ENCODE peak calls at places on chromosomes 11 and 22, in four cellular contexts. W is A549, K is PC-3, F is cardiac fibroblast. A is an unnamed sample.

GRCh38 chr22:44667829-44668189 is 34.2 kb upstream of the PRR5 start:
- DNase-seq in K (no peak), W (no peak), F (no peak), A (peak; percentile 43)

GRCh38 chr11:75223954-75224643 is 16.5 kb upstream of the TPBGL start:
- DNase-seq in F (no peak), W (peak; percentile 29), K (peak; percentile 44), A (no peak)

GRCh38 chr22:50276143-50276542 is 6.0 kb upstream of the MAPK11 start:
- DNase-seq in K (peak; percentile 16), W (no peak), F (peak; percentile 75), A (peak; percentile 9)

GRCh38 chr11:66762088-66762487 is 33.1 kb upstream of the SPTBN2 start:
- DNase-seq in K (no peak), F (no peak), W (no peak), A (no peak)

GRCh38 chr11:92384807-92385206 is 160.2 kb downstream of the FAT3 start:
- DNase-seq in W (no peak), K (no peak), F (peak; percentile 2), A (no peak)

GRCh38 chr22:37843746-37844089 is 416 bp downstream of the ANKRD54 start:
- DNase-seq in F (no peak), K (peak; percentile 25), W (no peak), A (peak; percentile 34)

GRCh38 chr22:29524440-29525191 is 28.9 kb downstream of the THOC5 start:
- DNase-seq in K (peak; percentile 26), W (peak; percentile 28), F (peak; percentile 32), A (no peak)

GRCh38 chr22:31911565-31912401 is 32.6 kb upstream of the YWHAH start:
- DNase-seq in F (no peak), K (no peak), W (no peak), A (no peak)

GRCh38 chr11:13384837-13385417 is 78.1 kb downstream of the BTBD10 start:
- DNase-seq in F (peak; percentile 73), K (peak; percentile 52), W (peak; percentile 52), A (no peak)

GRCh38 chr11:40338739-40339138 is 1120.7 kb downstream of the LRRC4C start:
- DNase-seq in W (no peak), K (peak; percentile 31), F (peak; percentile 20), A (no peak)

GRCh38 chr11:126313826-126314225 is 10.0 kb downstream of the DCPS start:
- DNase-seq in W (no peak), F (no peak), K (no peak), A (no peak)

GRCh38 chr11:131665344-131665968 is 295.0 kb downstream of the NTM start:
- DNase-seq in F (no peak), K (no peak), W (no peak), A (no peak)

GRCh38 chr11:117445097-117445658 is 117.5 kb downstream of the CEP164 start:
- DNase-seq in F (peak; percentile 6), W (no peak), K (no peak), A (no peak)

GRCh38 chr11:12489246-12489772 is 111.9 kb downstream of the PARVA start:
- DNase-seq in K (no peak), W (no peak), F (no peak), A (no peak)

GRCh38 chr22:35212996-35213395 is 44.3 kb upstream of the HMGXB4 start:
- DNase-seq in F (no peak), K (no peak), W (no peak), A (no peak)

GRCh38 chr11:19597876-19598275 is 114.8 kb upstream of the NAV2 start:
- DNase-seq in F (no peak), W (no peak), K (no peak), A (no peak)

GRCh38 chr11:125756050-125756449 is 10.0 kb downstream of the PATE1 start:
- DNase-seq in F (no peak), W (no peak), K (no peak), A (no peak)

GRCh38 chr11:38517991-38518390 is 1920.0 kb upstream of the RAG2 start:
- DNase-seq in F (no peak), W (no peak), K (no peak), A (no peak)

GRCh38 chr11:121035823-121036222 is 11.9 kb downstream of the TBCEL start:
- DNase-seq in F (peak; percentile 26), K (no peak), W (no peak), A (no peak)

GRCh38 chr22:49301398-49302149 is 526.1 kb downstream of the BRD1 start:
- DNase-seq in K (no peak), W (no peak), F (no peak), A (no peak)

GRCh38 chr11:69171476-69171875 is 15.7 kb downstream of the SMIM38 start:
- DNase-seq in K (no peak), F (no peak), W (no peak), A (no peak)

GRCh38 chr22:47394504-47395440 is 632.3 kb downstream of the TBC1D22A start:
- DNase-seq in F (no peak), W (no peak), K (no peak), A (no peak)

GRCh38 chr11:96324912-96325311 is 18.1 kb downstream of the MAML2 start:
- DNase-seq in F (peak; percentile 81), W (no peak), K (peak; percentile 66), A (no peak)

GRCh38 chr11:1820463-1821325 is 14.1 kb upstream of the SYT8 start:
- DNase-seq in W (no peak), K (peak; percentile 43), F (peak; percentile 73), A (no peak)

GRCh38 chr11:12266943-12267342 is 110.4 kb upstream of the PARVA start:
- DNase-seq in F (no peak), K (no peak), W (no peak), A (no peak)

GRCh38 chr22:29973269-29973668 is 90.3 kb downstream of the MTMR3 start:
- DNase-seq in W (no peak), K (no peak), F (peak; percentile 9), A (no peak)

GRCh38 chr22:44019846-44020245 is 4.3 kb upstream of the PARVB start:
- DNase-seq in K (no peak), F (no peak), W (no peak), A (no peak)

GRCh38 chr11:10375280-10376048 is 70.6 kb downstream of the ADM start:
- DNase-seq in W (no peak), K (peak; percentile 93), F (peak; percentile 81), A (no peak)

GRCh38 chr11:17739945-17740338 is 5.4 kb downstream of the KCNC1 start:
- DNase-seq in W (no peak), K (no peak), F (no peak), A (no peak)

GRCh38 chr11:10633261-10633660 is 60.3 kb downstream of the IRAG1 start:
- DNase-seq in F (no peak), W (no peak), K (peak; percentile 56), A (no peak)

GRCh38 chr11:106540001-106540400 is 462.5 kb downstream of the AASDHPPT start:
- DNase-seq in K (no peak), W (no peak), F (no peak), A (no peak)

GRCh38 chr11:69358398-69359080 is 64.6 kb downstream of the MYEOV start:
- DNase-seq in F (no peak), W (no peak), K (no peak), A (no peak)

GRCh38 chr11:1640076-1640946 is 10.7 kb downstream of the KRTAP5-5 start:
- DNase-seq in W (peak; percentile 74), F (peak; percentile 36), K (peak; percentile 65), A (no peak)

GRCh38 chr11:67464411-67465189 is 4.5 kb downstream of the TMEM134 start:
- DNase-seq in K (peak; percentile 93), W (peak; percentile 91), F (peak; percentile 68), A (peak; percentile 85)